ENCODE peak calls at places on chromosome 20, in four cellular contexts. One of them, this sample, is unnamed.

GRCh38 chr20:20492521-20493334 is 124.8 kb downstream of the INSM1 start:
- DNase-seq in tibial artery: no peak
- DNase-seq in cardiac muscle cell: peak; percentile 22
- DNase-seq in heart left ventricle: no peak
- DNase-seq in this sample: no peak

GRCh38 chr20:5807431-5807830 is 57.2 kb downstream of the SHLD1 start:
- DNase-seq in tibial artery: no peak
- DNase-seq in cardiac muscle cell: no peak
- DNase-seq in heart left ventricle: no peak
- DNase-seq in this sample: no peak

GRCh38 chr20:19540401-19540800 is 217.7 kb upstream of the RIN2 start:
- DNase-seq in tibial artery: no peak
- DNase-seq in cardiac muscle cell: no peak
- DNase-seq in heart left ventricle: no peak
- DNase-seq in this sample: no peak

GRCh38 chr20:17394411-17394810 is 136.8 kb downstream of the BFSP1 start:
- DNase-seq in tibial artery: no peak
- DNase-seq in cardiac muscle cell: no peak
- DNase-seq in heart left ventricle: no peak
- DNase-seq in this sample: no peak

GRCh38 chr20:15708984-15709598 is 864.2 kb downstream of the KIF16B start:
- DNase-seq in tibial artery: peak; percentile 22
- DNase-seq in cardiac muscle cell: peak; percentile 32
- DNase-seq in heart left ventricle: peak; percentile 29
- DNase-seq in this sample: no peak

GRCh38 chr20:22438926-22439325 is 145.4 kb downstream of the FOXA2 start:
- DNase-seq in tibial artery: no peak
- DNase-seq in cardiac muscle cell: peak; percentile 1
- DNase-seq in heart left ventricle: no peak
- DNase-seq in this sample: no peak

GRCh38 chr20:61722146-61722678 is 343.5 kb downstream of the TAF4 start:
- DNase-seq in tibial artery: no peak
- DNase-seq in cardiac muscle cell: no peak
- DNase-seq in heart left ventricle: peak; percentile 62
- DNase-seq in this sample: no peak

GRCh38 chr20:53736757-53737403 is 143.2 kb upstream of the ZNF217 start:
- DNase-seq in tibial artery: no peak
- DNase-seq in cardiac muscle cell: peak; percentile 64
- DNase-seq in heart left ventricle: no peak
- DNase-seq in this sample: no peak

GRCh38 chr20:36248836-36249235 is 12.6 kb downstream of the AAR2 start:
- DNase-seq in tibial artery: no peak
- DNase-seq in cardiac muscle cell: no peak
- DNase-seq in heart left ventricle: no peak
- DNase-seq in this sample: no peak

GRCh38 chr20:7113577-7114466 is 346.3 kb downstream of the BMP2 start:
- DNase-seq in tibial artery: no peak
- DNase-seq in cardiac muscle cell: peak; percentile 61
- DNase-seq in heart left ventricle: peak; percentile 65
- DNase-seq in this sample: no peak

GRCh38 chr20:25076201-25076600 is 5.7 kb downstream of the VSX1 start:
- DNase-seq in tibial artery: no peak
- DNase-seq in cardiac muscle cell: peak; percentile 12
- DNase-seq in heart left ventricle: no peak
- DNase-seq in this sample: no peak

GRCh38 chr20:10217517-10218410 is 866 bp upstream of the SNAP25 start:
- DNase-seq in tibial artery: peak; percentile 35
- DNase-seq in cardiac muscle cell: peak; percentile 99
- DNase-seq in heart left ventricle: no peak
- DNase-seq in this sample: no peak

GRCh38 chr20:38307371-38308046 is 3.6 kb downstream of the BPI start:
- DNase-seq in tibial artery: no peak
- DNase-seq in cardiac muscle cell: peak; percentile 73
- DNase-seq in heart left ventricle: no peak
- DNase-seq in this sample: no peak

GRCh38 chr20:40683894-40684268 is 5.2 kb downstream of the MAFB start:
- DNase-seq in tibial artery: no peak
- DNase-seq in cardiac muscle cell: no peak
- DNase-seq in heart left ventricle: no peak
- DNase-seq in this sample: no peak

GRCh38 chr20:40681684-40682083 is 7.4 kb downstream of the MAFB start:
- DNase-seq in tibial artery: no peak
- DNase-seq in cardiac muscle cell: no peak
- DNase-seq in heart left ventricle: no peak
- DNase-seq in this sample: no peak

GRCh38 chr20:40682104-40683045 is 6.7 kb downstream of the MAFB start:
- DNase-seq in tibial artery: no peak
- DNase-seq in cardiac muscle cell: peak; percentile 67
- DNase-seq in heart left ventricle: peak; percentile 66
- DNase-seq in this sample: no peak

GRCh38 chr20:40685349-40685748 is 3.7 kb downstream of the MAFB start:
- DNase-seq in tibial artery: no peak
- DNase-seq in cardiac muscle cell: no peak
- DNase-seq in heart left ventricle: no peak
- DNase-seq in this sample: no peak

DNA sequence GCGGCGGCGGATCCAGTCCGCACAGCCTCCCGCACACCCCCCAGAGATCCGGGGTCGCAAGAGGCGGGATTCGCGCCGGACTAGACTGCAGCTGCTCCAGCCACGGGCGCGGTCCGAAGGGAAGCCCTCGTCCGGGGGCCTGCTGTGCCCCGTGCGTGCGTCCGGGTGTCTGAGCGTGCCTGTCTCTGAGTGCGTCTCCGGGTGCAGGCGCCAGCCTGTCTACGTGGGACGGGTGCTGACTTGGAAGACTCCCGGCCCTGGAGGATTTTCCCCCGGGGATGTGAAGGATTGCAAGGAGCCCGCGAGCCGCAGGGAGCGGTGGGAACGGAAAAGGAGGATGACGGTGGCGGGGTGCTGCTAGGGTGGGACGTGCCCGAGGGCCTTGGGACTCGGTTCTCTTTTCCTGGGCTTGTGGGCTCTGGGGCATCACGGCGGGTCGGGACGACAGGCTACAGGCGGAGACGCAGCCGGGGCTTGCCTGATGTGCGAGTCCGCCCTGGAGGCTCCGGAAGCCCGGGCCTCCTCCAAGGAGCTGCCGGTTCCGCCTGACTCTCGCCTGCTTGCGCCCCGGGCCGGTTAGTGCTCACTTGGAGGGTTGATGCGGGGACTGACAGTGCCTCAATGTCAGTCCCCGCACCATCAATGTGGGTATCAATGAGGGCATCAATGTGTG is 5.7 kb downstream of the MAFB start:
- DNase-seq in tibial artery: no peak
- DNase-seq in cardiac muscle cell: peak; percentile 55
- DNase-seq in heart left ventricle: peak; percentile 60
- DNase-seq in this sample: no peak
- H3K27me3 ChIP-seq in tibial artery: no peaks in the 10 kb centered on the region
- H3K27me3 ChIP-seq in cardiac muscle cell: peaks cover 100% of the 10 kb centered on the region
- H3K27me3 ChIP-seq in heart left ventricle: no peaks in the 10 kb centered on the region
- H3K27me3 ChIP-seq in this sample: peaks cover 79% of the 10 kb centered on the region

DNA sequence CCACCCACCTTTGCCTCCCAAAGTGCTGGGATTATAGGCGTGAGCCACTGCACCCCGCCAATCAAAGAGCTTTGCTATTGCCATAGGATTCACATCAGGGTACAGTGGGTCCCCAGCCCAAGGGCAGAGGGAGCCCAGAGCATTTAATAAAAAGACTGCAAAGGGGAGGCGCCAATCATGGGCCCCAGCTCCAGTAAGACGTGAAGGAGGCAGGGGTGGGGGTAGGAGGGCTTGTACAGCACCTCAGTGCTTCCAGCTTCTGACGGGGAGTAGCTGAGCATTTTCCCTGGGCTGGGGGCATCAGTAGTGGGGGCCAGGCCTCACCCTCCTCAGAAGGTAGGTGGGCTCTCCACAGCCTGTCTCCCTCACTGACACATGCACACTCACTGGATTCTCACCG is 1.5 kb downstream of the ADA start:
- DNase-seq in tibial artery: no peak
- DNase-seq in cardiac muscle cell: no peak
- DNase-seq in heart left ventricle: no peak
- DNase-seq in this sample: no peak
- H3K27ac ChIP-seq in tibial artery: no peak overlapping the region
- H3K27ac ChIP-seq in cardiac muscle cell: no peak overlapping the region
- H3K27ac ChIP-seq in heart left ventricle: no peak overlapping the region
- H3K27ac ChIP-seq in this sample: no peak overlapping the region

GRCh38 chr20:59936409-59936808 is 3.0 kb upstream of the SYCP2 start:
- DNase-seq in tibial artery: no peak
- DNase-seq in cardiac muscle cell: no peak
- DNase-seq in heart left ventricle: no peak
- DNase-seq in this sample: no peak
- H3K27me3 ChIP-seq in tibial artery: no peaks in the 10 kb centered on the region
- H3K27me3 ChIP-seq in cardiac muscle cell: peaks cover 7% of the 10 kb centered on the region
- H3K27me3 ChIP-seq in heart left ventricle: no peaks in the 10 kb centered on the region
- H3K27me3 ChIP-seq in this sample: no peaks in the 10 kb centered on the region

DNA sequence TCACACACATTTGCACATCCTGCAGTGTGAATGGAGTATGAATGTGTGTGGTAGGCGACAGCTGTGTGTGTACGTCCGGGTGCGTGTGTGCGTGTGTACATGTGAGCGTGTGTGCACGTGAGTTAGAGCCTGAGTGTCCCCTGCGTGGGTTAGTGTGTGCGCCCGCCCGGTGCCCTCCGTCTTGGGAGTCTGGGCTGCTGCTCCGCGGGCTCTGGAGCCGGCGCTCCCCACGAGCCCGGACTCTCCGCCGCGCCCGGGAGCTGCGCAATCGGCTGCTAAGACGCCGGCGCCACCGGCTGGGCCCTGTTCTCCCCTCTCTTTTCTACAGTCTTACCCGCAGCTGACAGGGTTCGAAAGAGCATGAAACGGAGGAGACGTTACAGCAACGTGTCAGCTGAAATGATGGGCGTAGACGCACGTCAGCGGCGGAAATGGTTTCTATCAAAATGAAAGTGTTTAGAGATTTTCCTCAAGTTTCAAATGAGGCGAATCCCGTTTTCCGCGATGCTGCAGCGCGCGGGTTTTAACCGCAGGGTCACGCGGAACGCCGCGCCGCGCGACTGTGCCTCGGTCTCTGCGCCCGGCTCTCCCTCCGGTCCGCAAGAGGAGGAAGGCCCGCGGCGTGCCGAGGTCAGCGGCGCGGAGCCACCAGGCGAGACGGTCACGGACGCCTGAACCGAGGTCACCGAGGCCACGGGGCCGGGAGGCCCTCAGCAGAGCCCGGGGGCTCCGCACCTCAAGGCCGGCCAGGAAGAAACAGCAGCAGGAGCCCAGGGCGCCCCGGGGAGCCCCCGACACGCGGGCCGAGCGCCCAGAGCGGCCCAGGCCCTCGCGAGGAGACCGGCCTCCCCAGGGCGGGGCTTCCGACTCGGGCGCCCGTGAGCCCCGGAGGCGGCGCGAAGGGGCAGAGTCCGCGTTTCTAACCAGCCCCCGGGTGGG is 95.3 kb upstream of the BHLHE23 start:
- DNase-seq in tibial artery: no peak
- DNase-seq in cardiac muscle cell: peak; percentile 61
- DNase-seq in heart left ventricle: peak; percentile 41
- DNase-seq in this sample: peak; percentile 57
- H3K27ac ChIP-seq in tibial artery: peak overlapping the region; percentile 43
- H3K27ac ChIP-seq in cardiac muscle cell: no peak overlapping the region
- H3K27ac ChIP-seq in heart left ventricle: no peak overlapping the region
- H3K27ac ChIP-seq in this sample: peak overlapping the region; percentile 81

GRCh38 chr20:56636701-56637100 is 7.6 kb downstream of the TFAP2C start:
- DNase-seq in tibial artery: no peak
- DNase-seq in cardiac muscle cell: no peak
- DNase-seq in heart left ventricle: no peak
- DNase-seq in this sample: no peak

GRCh38 chr20:56631990-56632327 is 2.9 kb downstream of the TFAP2C start:
- DNase-seq in tibial artery: no peak
- DNase-seq in cardiac muscle cell: no peak
- DNase-seq in heart left ventricle: no peak
- DNase-seq in this sample: no peak

GRCh38 chr20:56634735-56635422 is 5.8 kb downstream of the TFAP2C start:
- DNase-seq in tibial artery: no peak
- DNase-seq in cardiac muscle cell: no peak
- DNase-seq in heart left ventricle: no peak
- DNase-seq in this sample: no peak

GRCh38 chr20:56631318-56631989 is 2.3 kb downstream of the TFAP2C start:
- DNase-seq in tibial artery: no peak
- DNase-seq in cardiac muscle cell: no peak
- DNase-seq in heart left ventricle: no peak
- DNase-seq in this sample: no peak

DNA sequence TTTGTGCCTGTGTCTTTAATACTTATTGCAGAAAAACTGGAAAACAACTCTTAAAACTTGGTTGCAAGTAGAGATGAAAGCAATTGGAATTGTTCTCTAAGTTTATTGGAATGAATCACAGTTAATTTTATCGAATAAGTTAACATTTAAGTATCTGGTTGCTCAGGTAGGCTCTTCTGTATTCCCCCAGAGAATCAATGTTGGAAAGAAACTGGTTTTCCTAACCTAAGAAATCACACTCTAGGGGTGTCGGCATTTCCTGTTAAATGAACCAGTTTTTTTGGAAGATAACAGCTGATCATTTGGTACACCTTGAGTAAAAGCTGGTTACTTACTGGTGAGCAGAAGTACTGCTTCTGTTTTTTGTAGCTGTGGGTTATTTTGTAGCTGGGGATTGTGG is 5.2 kb downstream of the TFAP2C start:
- DNase-seq in tibial artery: no peak
- DNase-seq in cardiac muscle cell: no peak
- DNase-seq in heart left ventricle: no peak
- DNase-seq in this sample: no peak
- H3K27me3 ChIP-seq in tibial artery: peaks cover 68% of the 10 kb centered on the region
- H3K27me3 ChIP-seq in cardiac muscle cell: peaks cover 85% of the 10 kb centered on the region
- H3K27me3 ChIP-seq in heart left ventricle: peaks cover 63% of the 10 kb centered on the region
- H3K27me3 ChIP-seq in this sample: peaks cover 35% of the 10 kb centered on the region

GRCh38 chr20:56388882-56389281 is 3.1 kb downstream of the AURKA start:
- DNase-seq in tibial artery: no peak
- DNase-seq in cardiac muscle cell: no peak
- DNase-seq in heart left ventricle: no peak
- DNase-seq in this sample: no peak
- H3K27ac ChIP-seq in tibial artery: no peak overlapping the region
- H3K27ac ChIP-seq in cardiac muscle cell: no peak overlapping the region
- H3K27ac ChIP-seq in heart left ventricle: no peak overlapping the region
- H3K27ac ChIP-seq in this sample: no peak overlapping the region

This sample was measured in CD4-positive, alpha-beta T cell.